ENCODE peak calls at places on chromosomes 12 and 14, in five cellular contexts. B is HCT116, C is SK-N-SH, A is GM23248, D is neural progenitor cell. R is an unnamed sample.
A peak's percentile ranks its signal among the peaks of the same experiment; 100 is the strongest.

GRCh38 chr14:45400509-45400908 is 147.5 kb upstream of the MIS18BP1 start:
- DNase-seq in A (no peak), C (no peak), D (no peak), B (no peak), R (no peak)

GRCh38 chr14:67622675-67623074 is 3.0 kb downstream of the ARG2 start:
- DNase-seq in A (peak; percentile 91), B (no peak), C (no peak), D (peak; percentile 27), R (peak; percentile 35)

GRCh38 chr12:92107621-92108131 is 38.0 kb downstream of the BTG1 start:
- DNase-seq in D (peak; percentile 47), A (no peak), B (no peak), C (peak; percentile 55), R (no peak)

GRCh38 chr14:68099348-68100045 is 279.9 kb downstream of the RAD51B start:
- DNase-seq in B (no peak), A (no peak), C (no peak), D (no peak), R (no peak)

GRCh38 chr12:4214912-4215861 is 58.4 kb upstream of the CCND2 start:
- DNase-seq in B (no peak), D (no peak), C (no peak), A (no peak), R (no peak)

GRCh38 chr12:94173660-94174265 is 25.4 kb downstream of the PLXNC1 start:
- DNase-seq in A (no peak), C (no peak), B (no peak), D (no peak), R (peak; percentile 65)

GRCh38 chr12:42447371-42447786 is 121.4 kb downstream of the PPHLN1 start:
- DNase-seq in B (no peak), C (peak; percentile 27), D (peak; percentile 24), A (no peak), R (no peak)

GRCh38 chr14:30375280-30375892 is 183.6 kb upstream of the G2E3 start:
- DNase-seq in A (peak; percentile 62), C (peak; percentile 47), D (peak; percentile 64), B (peak; percentile 39), R (peak; percentile 51)

GRCh38 chr14:63413009-63413408 is 94.3 kb upstream of the GPHB5 start:
- DNase-seq in D (no peak), C (no peak), B (no peak), A (peak; percentile 16), R (no peak)

GRCh38 chr12:121917950-121918678 is at the start of gene CFAP251:
- DNase-seq in A (peak; percentile 72), C (peak; percentile 34), B (peak; percentile 85), D (peak; percentile 94), R (peak; percentile 96)

GRCh38 chr12:57632369-57632897 is 568 bp downstream of the B4GALNT1 start:
- DNase-seq in D (peak; percentile 64), C (peak; percentile 84), A (peak; percentile 61), B (no peak), R (no peak)

GRCh38 chr14:75335588-75335987 is 57.0 kb downstream of the FOS start:
- DNase-seq in B (no peak), C (no peak), A (no peak), D (peak; percentile 29), R (no peak)

GRCh38 chr12:88339966-88340365 is 197.9 kb downstream of the TMTC3 start:
- DNase-seq in C (no peak), D (no peak), A (peak; percentile 36), B (no peak), R (no peak)

GRCh38 chr12:88793091-88793490 is 212.8 kb upstream of the KITLG start:
- DNase-seq in D (no peak), A (peak; percentile 73), C (no peak), B (no peak), R (no peak)

GRCh38 chr14:68921666-68922065 is 57.4 kb downstream of the ACTN1 start:
- DNase-seq in D (no peak), A (no peak), B (no peak), C (no peak), R (no peak)

GRCh38 chr12:71152838-71153237 is 5.0 kb downstream of the TSPAN8 start:
- DNase-seq in A (no peak), B (no peak), C (no peak), D (no peak), R (no peak)

GRCh38 chr14:74571441-74571841 is 40.6 kb downstream of the LTBP2 start:
- DNase-seq in B (no peak), A (peak; percentile 85), D (no peak), C (no peak), R (no peak)

GRCh38 chr14:54147285-54147684 is 190.7 kb upstream of the BMP4 start:
- DNase-seq in B (no peak), D (no peak), C (no peak), A (peak; percentile 57), R (no peak)

GRCh38 chr12:42756841-42757661 is 167.5 kb upstream of the PRICKLE1 start:
- DNase-seq in A (peak; percentile 92), B (peak; percentile 85), D (peak; percentile 76), C (no peak), R (no peak)

DNA sequence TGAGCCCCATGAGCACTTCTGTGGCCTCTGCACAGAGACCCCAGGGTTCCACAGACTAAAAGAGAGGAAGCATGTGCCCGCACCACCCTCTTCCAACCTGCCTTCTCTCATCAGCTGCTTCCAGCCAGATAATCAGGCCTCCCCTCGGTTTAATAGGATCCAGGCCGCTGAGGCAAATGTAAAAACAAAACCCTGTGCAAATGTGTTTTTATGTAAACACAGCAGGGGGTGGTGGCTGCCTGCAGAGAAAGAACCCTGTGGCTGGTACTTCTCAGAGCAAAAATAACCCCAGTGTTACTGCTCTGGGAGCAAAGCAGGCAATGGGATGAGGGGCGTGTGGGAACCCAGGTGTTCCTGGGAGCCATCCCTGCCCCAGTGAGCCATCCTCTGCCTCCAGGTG is 46.2 kb downstream of the WSCD2 start:
- DNase-seq in C (peak; percentile 63), D (peak; percentile 61), B (no peak), A (no peak), R (no peak)
- H2AFZ ChIP-seq in C (no peak overlapping the region), D (no peak overlapping the region), B (no peak overlapping the region), A (no peak overlapping the region), R (no peak overlapping the region)

DNA sequence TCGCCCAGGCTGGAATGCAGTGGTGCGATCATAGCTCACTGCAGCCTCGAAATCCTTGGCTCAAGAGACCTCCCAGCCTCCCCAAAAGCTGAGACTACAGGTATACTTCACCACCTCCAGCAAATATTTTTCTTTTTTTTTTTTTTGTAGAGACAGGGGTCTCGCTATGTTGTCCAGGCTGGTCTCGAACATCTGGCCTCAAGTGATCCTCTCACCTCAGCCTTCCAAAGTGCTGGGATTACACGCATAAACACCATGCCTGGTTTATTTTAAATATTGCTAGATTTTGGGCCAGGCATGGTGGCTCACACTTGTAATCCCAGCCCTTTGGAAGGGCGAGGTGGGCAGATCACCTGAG is 26.7 kb upstream of the UBC start:
- DNase-seq in D (no peak), C (no peak), B (no peak), A (no peak), R (no peak)
- H3K4me3 ChIP-seq in D (peak overlapping the region; percentile 74), C (peak overlapping the region; percentile 66), B (peak overlapping the region; percentile 45), A (peak overlapping the region; percentile 65), R (peak overlapping the region; percentile 72)

GRCh38 chr12:113477171-113477841 is 5.6 kb upstream of the LHX5 start:
- DNase-seq in A (no peak), B (no peak), D (peak; percentile 69), C (peak; percentile 29), R (no peak)
- TF ChIP-seq EZH2phosphoT487 in A (no peak), B (no peak), D (no peak), C (no peak), R (no peak)

DNA sequence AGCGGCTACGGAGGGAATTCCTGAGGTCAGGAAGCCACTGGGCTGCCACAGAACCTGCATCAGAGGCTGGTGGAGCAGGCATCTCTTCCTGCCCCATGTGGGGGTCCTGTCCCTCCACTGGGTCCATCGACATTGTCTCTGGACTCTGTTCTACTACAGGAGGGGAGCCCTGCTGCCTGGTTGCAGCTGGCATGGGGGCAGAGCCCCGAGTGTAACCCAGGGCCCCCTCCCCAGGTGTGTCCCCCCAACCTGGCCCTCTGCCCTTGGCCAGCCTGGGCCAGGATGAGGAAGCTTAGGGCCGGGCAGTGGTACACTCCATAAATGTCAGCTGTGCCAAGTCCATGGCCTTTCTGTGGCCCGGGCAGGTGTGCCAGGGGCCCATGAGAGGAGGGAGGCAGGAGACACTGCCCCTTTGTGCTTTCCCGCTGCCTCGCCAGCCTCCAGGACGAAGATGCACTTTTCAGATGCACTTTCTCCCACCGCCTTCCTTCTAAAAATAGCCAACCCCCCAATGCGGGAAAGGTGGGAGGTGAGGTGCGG is 4.0 kb upstream of the EXOC3L4 start:
- DNase-seq in D (no peak), C (no peak), B (no peak), A (no peak), R (no peak)
- H2AFZ ChIP-seq in D (no peak overlapping the region), C (no peak overlapping the region), B (no peak overlapping the region), A (peak overlapping the region; percentile 70), R (no peak overlapping the region)

GRCh38 chr12:50507930-50508329 is 3.1 kb downstream of the DIP2B start:
- DNase-seq in C (no peak), B (no peak), D (no peak), A (no peak), R (no peak)
- H3K4me3 ChIP-seq in C (no peak overlapping the region), B (no peak overlapping the region), D (no peak overlapping the region), A (no peak overlapping the region), R (no peak overlapping the region)

GRCh38 chr12:108638141-108638823 is 4.6 kb upstream of the SELPLG start:
- DNase-seq in D (peak; percentile 91), B (no peak), A (no peak), C (no peak), R (peak; percentile 77)
- TF ChIP-seq EZH2phosphoT487 in D (no peak), B (no peak), A (no peak), C (no peak), R (no peak)

GRCh38 chr12:101280006-101280505 is at the start of gene UTP20:
- DNase-seq in C (peak; percentile 90), D (peak; percentile 95), B (peak; percentile 79), A (peak; percentile 97), R (peak; percentile 92)
- H2AFZ ChIP-seq in C (peak within 1 kb of the TSS; percentile 99), D (peak within 1 kb of the TSS; percentile 98), B (peak within 1 kb of the TSS; percentile 88), A (peak within 1 kb of the TSS; percentile 98), R (peak within 1 kb of the TSS; percentile 96)

DNA sequence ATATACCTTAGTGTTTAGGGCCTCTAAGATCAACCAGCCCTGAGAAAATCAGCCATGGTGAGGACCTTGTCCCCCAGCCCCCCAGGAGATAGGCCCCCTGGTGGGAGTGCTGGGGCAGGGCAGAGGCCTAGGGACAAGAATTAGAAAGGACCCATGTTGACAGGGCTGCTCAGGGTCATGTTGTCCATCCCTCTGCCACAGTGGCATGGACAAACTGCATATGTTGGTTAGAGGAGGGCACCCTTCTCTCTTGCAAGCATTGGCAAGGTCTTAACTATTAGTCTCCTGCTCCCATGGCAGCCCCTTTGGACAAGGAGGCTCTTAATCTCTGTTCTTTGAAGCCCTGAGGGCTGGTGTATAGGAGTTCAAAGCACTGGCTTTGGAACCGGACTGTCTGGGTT is 755 bp upstream of the PTPN6 start:
- DNase-seq in B (no peak), C (peak; percentile 62), A (no peak), D (no peak), R (peak; percentile 67)
- H3K4me3 ChIP-seq in B (no peak overlapping the region), C (no peak overlapping the region), A (no peak overlapping the region), D (no peak overlapping the region), R (peak overlapping the region; percentile 67)

R was measured in OCI-LY7.